ENCODE peak calls at places on chromosomes 4 and X, in five cellular contexts. J, U, P, A and H are unnamed samples.

GRCh38 chr4:169619518-169619957 is 840 bp upstream of the CLCN3 start:
- DNase-seq in P (peak; percentile 64), A (peak; percentile 53), J (no peak), U (peak; percentile 34), H (peak; percentile 79)

GRCh38 chr4:8079031-8079885 is 79.4 kb downstream of the ABLIM2 start:
- DNase-seq in U (no peak), A (no peak), J (peak; percentile 57), P (no peak), H (no peak)

GRCh38 chr4:89486042-89486441 is 178.4 kb upstream of the GPRIN3 start:
- DNase-seq in A (no peak), P (peak; percentile 74), J (no peak), U (no peak), H (no peak)

GRCh38 chr4:122364700-122365404 is 14.0 kb upstream of the ADAD1 start:
- DNase-seq in J (no peak), U (no peak), P (no peak), A (no peak), H (no peak)

GRCh38 chrX:71945435-71945834 is 34.8 kb downstream of the NHSL2 start:
- DNase-seq in U (no peak), J (no peak), P (no peak), A (no peak), H (no peak)

GRCh38 chr4:162056947-162057346 is 106.9 kb downstream of the FSTL5 start:
- DNase-seq in A (no peak), J (no peak), U (no peak), P (no peak), H (no peak)

GRCh38 chr4:75675004-75675531 is 1.9 kb upstream of the G3BP2 start:
- DNase-seq in A (no peak), J (no peak), U (no peak), P (no peak), H (no peak)

GRCh38 chr4:41258783-41259182 is 2.1 kb downstream of the UCHL1 start:
- DNase-seq in A (no peak), U (peak; percentile 49), P (peak; percentile 81), J (no peak), H (peak; percentile 24)

GRCh38 chr4:117326091-117326490 is 240.7 kb upstream of the TRAM1L1 start:
- DNase-seq in U (no peak), A (no peak), P (no peak), J (no peak), H (no peak)

GRCh38 chr4:120443111-120443510 is 376.5 kb upstream of the MAD2L1 start:
- DNase-seq in P (peak; percentile 34), A (no peak), J (no peak), U (no peak), H (no peak)

GRCh38 chr4:180058731-180059215 is 2184.4 kb upstream of the TENM3 start:
- DNase-seq in P (peak; percentile 78), U (peak; percentile 82), J (no peak), A (peak; percentile 32), H (peak; percentile 74)

GRCh38 chr4:55458164-55458563 is 62.4 kb downstream of the TMEM165 start:
- DNase-seq in J (no peak), P (peak; percentile 46), A (no peak), U (no peak), H (no peak)

GRCh38 chr4:145278341-145279121 is 98.1 kb upstream of the OTUD4 start:
- DNase-seq in A (no peak), J (no peak), P (peak; percentile 67), U (no peak), H (no peak)

GRCh38 chrX:17496407-17496806 is 121.4 kb downstream of the NHS start:
- DNase-seq in A (no peak), J (no peak), U (no peak), P (no peak), H (peak; percentile 45)

GRCh38 chr4:2836391-2836859 is 7.2 kb upstream of the ADD1 start:
- DNase-seq in A (no peak), J (peak; percentile 51), P (no peak), U (no peak), H (peak; percentile 10)
- H3K4me3 ChIP-seq in A (no peak overlapping the region), J (no peak overlapping the region), P (no peak overlapping the region), U (no peak overlapping the region), H (no peak overlapping the region)

GRCh38 chr4:688695-689497 is at the start of gene SLC49A3:
- DNase-seq in A (no peak), J (no peak), P (no peak), U (peak; percentile 92), H (no peak)
- H3K4me3 ChIP-seq in A (peak within 1 kb of the TSS; percentile 57), J (peak within 1 kb of the TSS; percentile 54), P (peak within 1 kb of the TSS; percentile 12), U (peak within 1 kb of the TSS; percentile 44), H (peak within 1 kb of the TSS; percentile 2)

DNA sequence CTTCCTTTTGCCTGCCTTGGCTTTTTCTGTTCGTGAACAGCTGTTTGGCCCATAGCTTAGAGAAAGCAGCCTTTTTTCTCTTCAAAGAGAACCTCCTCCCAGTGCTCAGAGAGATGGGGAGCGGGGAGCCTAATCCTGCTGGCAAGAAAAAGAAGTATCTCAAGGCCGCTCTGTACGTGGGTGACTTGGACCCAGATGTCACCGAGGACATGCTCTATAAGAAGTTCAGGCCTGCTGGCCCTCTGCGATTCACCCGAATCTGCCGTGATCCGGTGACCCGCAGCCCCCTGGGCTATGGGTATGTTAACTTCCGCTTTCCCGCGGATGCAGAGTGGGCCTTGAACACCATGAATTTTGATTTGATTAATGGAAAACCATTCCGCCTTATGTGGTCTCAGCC is 826 bp downstream of the PABPC5 start:
- DNase-seq in U (peak; percentile 5), A (no peak), J (no peak), P (peak; percentile 13), H (no peak)
- H3K4me3 ChIP-seq in U (peak overlapping the region; percentile 84), A (no peak overlapping the region), J (peak overlapping the region; percentile 61), P (peak overlapping the region; percentile 75), H (no peak overlapping the region)

GRCh38 chrX:137563681-137564651 is 2.0 kb upstream of the ZIC3 start:
- DNase-seq in U (peak; percentile 83), A (no peak), P (no peak), J (no peak), H (no peak)
- H3K4me3 ChIP-seq in U (peak overlapping the region; percentile 92), A (no peak overlapping the region), P (no peak overlapping the region), J (no peak overlapping the region), H (no peak overlapping the region)

DNA sequence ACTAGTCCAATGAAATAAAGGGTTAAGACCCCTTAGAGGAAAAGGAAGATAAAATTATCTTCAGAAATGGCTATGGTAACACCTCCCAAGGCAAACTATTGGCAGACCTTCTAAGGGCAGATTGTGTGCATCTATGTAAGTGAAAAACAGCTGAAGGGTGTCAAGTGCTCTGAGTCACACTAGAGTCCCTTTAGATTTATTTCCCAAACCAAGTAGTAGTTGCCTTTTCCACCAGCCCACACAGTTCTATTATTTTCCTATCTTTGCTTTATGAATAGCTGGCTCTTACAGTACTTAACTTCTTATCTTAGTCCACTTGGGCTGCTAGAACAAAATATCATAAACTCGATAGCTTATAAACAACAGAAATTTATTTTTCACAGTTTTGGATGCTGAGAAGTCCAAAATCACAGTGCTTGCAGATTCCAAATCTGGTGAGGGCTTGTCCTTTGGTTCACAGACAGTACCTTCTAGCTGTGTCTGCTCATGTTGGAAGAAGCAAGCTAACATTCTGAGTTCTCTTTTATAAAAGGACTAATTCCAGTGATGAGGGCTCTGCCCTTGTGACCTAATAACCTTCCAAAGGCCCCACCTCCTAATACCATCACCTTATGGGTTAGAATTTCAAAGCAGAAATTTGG is 143.6 kb downstream of the GRID2 start:
- DNase-seq in P (peak; percentile 8), A (no peak), U (no peak), J (no peak), H (no peak)
- H3K4me3 ChIP-seq in P (no peak overlapping the region), A (no peak overlapping the region), U (no peak overlapping the region), J (no peak overlapping the region), H (no peak overlapping the region)